ENCODE peak calls at places on chromosomes 4 and X, in seven cellular contexts. One of them, this sample, is unnamed. For H3K9me3, the result is how much of the 10 kb centered on the place peaks cover.

GRCh38 chr4:122873752-122874151 is 47.1 kb downstream of the FGF2 start:
- DNase-seq in testis: no peak
- DNase-seq in fibroblast of lung: peak
- DNase-seq in psoas muscle: no peak
- DNase-seq in heart left ventricle: no peak
- DNase-seq in tibial nerve: no peak
- DNase-seq in transverse colon: no peak
- DNase-seq in this sample: no peak

GRCh38 chr4:6607368-6608050 is 32.5 kb downstream of the MAN2B2 start:
- DNase-seq in transverse colon: no peak
- DNase-seq in tibial nerve: no peak
- DNase-seq in psoas muscle: no peak
- DNase-seq in heart left ventricle: no peak
- DNase-seq in testis: no peak
- DNase-seq in fibroblast of lung: no peak
- DNase-seq in this sample: no peak

GRCh38 chr4:16032871-16033505 is 50.8 kb downstream of the PROM1 start:
- DNase-seq in transverse colon: no peak
- DNase-seq in psoas muscle: no peak
- DNase-seq in fibroblast of lung: peak
- DNase-seq in testis: no peak
- DNase-seq in heart left ventricle: no peak
- DNase-seq in tibial nerve: no peak
- DNase-seq in this sample: no peak

GRCh38 chr4:144565558-144566195 is 80.3 kb upstream of the HHIP start:
- DNase-seq in testis: no peak
- DNase-seq in psoas muscle: no peak
- DNase-seq in tibial nerve: no peak
- DNase-seq in fibroblast of lung: peak
- DNase-seq in heart left ventricle: no peak
- DNase-seq in transverse colon: no peak
- DNase-seq in this sample: no peak

GRCh38 chrX:27438937-27439336 is 24.2 kb downstream of the PPP4R3C start:
- DNase-seq in psoas muscle: no peak
- DNase-seq in tibial nerve: no peak
- DNase-seq in testis: no peak
- DNase-seq in heart left ventricle: no peak
- DNase-seq in transverse colon: no peak
- DNase-seq in fibroblast of lung: no peak
- DNase-seq in this sample: no peak

GRCh38 chr4:55849724-55850123 is 3.7 kb upstream of the EXOC1 start:
- DNase-seq in fibroblast of lung: no peak
- DNase-seq in psoas muscle: no peak
- DNase-seq in heart left ventricle: no peak
- DNase-seq in transverse colon: no peak
- DNase-seq in tibial nerve: no peak
- DNase-seq in testis: no peak
- DNase-seq in this sample: no peak

GRCh38 chr4:113468165-113469022 is 293.1 kb downstream of the CAMK2D start:
- DNase-seq in tibial nerve: peak
- DNase-seq in fibroblast of lung: peak
- DNase-seq in testis: peak
- DNase-seq in transverse colon: peak
- DNase-seq in psoas muscle: peak
- DNase-seq in heart left ventricle: peak
- DNase-seq in this sample: peak

GRCh38 chr4:5783486-5783885 is 72.5 kb downstream of the EVC start:
- DNase-seq in heart left ventricle: no peak
- DNase-seq in transverse colon: no peak
- DNase-seq in fibroblast of lung: no peak
- DNase-seq in psoas muscle: no peak
- DNase-seq in tibial nerve: no peak
- DNase-seq in testis: no peak
- DNase-seq in this sample: no peak

GRCh38 chrX:11416600-11416999 is 123.4 kb downstream of the AMELX start:
- DNase-seq in testis: no peak
- DNase-seq in transverse colon: no peak
- DNase-seq in psoas muscle: no peak
- DNase-seq in heart left ventricle: no peak
- DNase-seq in fibroblast of lung: no peak
- DNase-seq in tibial nerve: no peak
- DNase-seq in this sample: no peak

GRCh38 chr4:52560844-52561280 is 98.2 kb downstream of the USP46 start:
- DNase-seq in tibial nerve: no peak
- DNase-seq in testis: no peak
- DNase-seq in fibroblast of lung: peak
- DNase-seq in psoas muscle: no peak
- DNase-seq in transverse colon: no peak
- DNase-seq in heart left ventricle: no peak
- DNase-seq in this sample: no peak

DNA sequence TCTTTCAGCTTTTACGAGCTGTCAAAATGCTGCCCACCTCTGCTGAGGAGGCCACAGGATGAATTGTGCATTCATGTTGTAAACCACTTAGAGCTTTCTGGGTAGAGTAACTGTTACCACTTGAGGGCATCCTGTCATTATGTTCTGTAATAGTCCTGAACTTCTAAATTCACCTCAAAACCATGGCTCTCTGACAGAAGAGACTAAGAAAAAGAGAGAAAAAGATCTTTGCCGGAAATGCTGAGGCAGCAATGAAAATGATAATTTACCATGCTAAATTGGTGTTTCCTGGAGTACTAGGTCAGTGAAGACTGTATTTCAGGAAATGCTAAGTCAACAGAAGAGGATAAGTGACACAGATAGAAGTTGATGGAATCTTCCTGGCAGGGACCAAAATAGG is 942.3 kb upstream of the SLIT2 start:
- DNase-seq in tibial nerve: no peak
- DNase-seq in heart left ventricle: no peak
- DNase-seq in psoas muscle: no peak
- DNase-seq in testis: no peak
- DNase-seq in transverse colon: no peak
- DNase-seq in fibroblast of lung: peak
- DNase-seq in this sample: no peak
- TF ChIP-seq CTCF in tibial nerve: no peak
- TF ChIP-seq CTCF in heart left ventricle: peak
- TF ChIP-seq CTCF in psoas muscle: no peak
- TF ChIP-seq CTCF in testis: no peak
- TF ChIP-seq CTCF in transverse colon: no peak
- TF ChIP-seq CTCF in fibroblast of lung: peak
- TF ChIP-seq CTCF in this sample: no peak

GRCh38 chrX:9370888-9371287 is 94.0 kb upstream of the TBL1X start:
- DNase-seq in heart left ventricle: no peak
- DNase-seq in psoas muscle: no peak
- DNase-seq in transverse colon: no peak
- DNase-seq in fibroblast of lung: peak
- DNase-seq in tibial nerve: no peak
- DNase-seq in testis: peak
- DNase-seq in this sample: no peak
- H3K9me3 ChIP-seq in heart left ventricle: under half
- H3K9me3 ChIP-seq in psoas muscle: under half
- H3K9me3 ChIP-seq in transverse colon: under half
- H3K9me3 ChIP-seq in fibroblast of lung: under half
- H3K9me3 ChIP-seq in tibial nerve: under half
- H3K9me3 ChIP-seq in testis: under half
- H3K9me3 ChIP-seq in this sample: under half

DNA sequence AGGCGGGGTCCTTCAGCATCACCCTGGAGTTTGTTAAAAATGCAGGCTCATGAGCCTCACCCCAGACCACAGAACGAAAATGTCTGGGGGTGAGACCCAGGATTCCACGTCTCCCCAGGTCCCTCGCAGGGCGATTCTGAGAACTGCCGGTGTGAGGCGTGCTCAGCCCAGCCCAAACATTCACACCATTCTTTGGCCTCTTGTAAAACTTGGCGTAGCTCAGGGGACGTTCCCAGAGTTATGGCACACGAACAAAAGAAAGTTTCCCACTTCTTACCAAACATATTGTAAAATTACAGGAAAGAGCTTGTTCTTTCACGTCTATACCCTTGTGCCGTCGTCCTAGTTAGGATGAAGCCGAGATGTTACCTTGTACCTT is 12.9 kb downstream of the CD99 start:
- DNase-seq in fibroblast of lung: peak
- DNase-seq in testis: peak
- DNase-seq in transverse colon: peak
- DNase-seq in psoas muscle: peak
- DNase-seq in tibial nerve: no peak
- DNase-seq in heart left ventricle: peak
- DNase-seq in this sample: no peak
- TF ChIP-seq CTCF in fibroblast of lung: no peak
- TF ChIP-seq CTCF in testis: no peak
- TF ChIP-seq CTCF in transverse colon: peak
- TF ChIP-seq CTCF in psoas muscle: peak
- TF ChIP-seq CTCF in tibial nerve: no peak
- TF ChIP-seq CTCF in heart left ventricle: peak
- TF ChIP-seq CTCF in this sample: no peak

DNA sequence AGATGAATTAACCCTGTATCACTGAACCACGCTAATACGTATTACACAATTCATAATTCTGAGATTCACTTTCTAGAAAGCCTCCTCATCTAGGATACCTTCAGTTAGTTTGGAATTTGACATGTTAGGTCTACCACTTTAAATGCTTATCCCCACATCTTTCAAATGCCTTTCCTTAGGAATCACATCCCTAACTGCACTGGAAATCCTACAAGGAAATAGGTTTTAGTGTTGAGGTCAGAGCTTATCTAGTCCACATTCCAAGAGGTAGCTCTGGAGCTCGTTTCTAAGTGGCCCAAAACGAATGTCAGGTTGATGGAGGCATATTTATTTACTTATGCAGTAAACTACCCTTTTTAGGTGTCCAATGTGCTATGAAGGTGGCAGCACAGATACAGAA is 18.0 kb downstream of the PDHA1 start:
- DNase-seq in transverse colon: no peak
- DNase-seq in fibroblast of lung: peak
- DNase-seq in testis: no peak
- DNase-seq in tibial nerve: no peak
- DNase-seq in heart left ventricle: no peak
- DNase-seq in psoas muscle: no peak
- DNase-seq in this sample: no peak
- H3K9me3 ChIP-seq in transverse colon: under half
- H3K9me3 ChIP-seq in fibroblast of lung: under half
- H3K9me3 ChIP-seq in testis: under half
- H3K9me3 ChIP-seq in tibial nerve: under half
- H3K9me3 ChIP-seq in heart left ventricle: under half
- H3K9me3 ChIP-seq in psoas muscle: under half
- H3K9me3 ChIP-seq in this sample: under half

DNA sequence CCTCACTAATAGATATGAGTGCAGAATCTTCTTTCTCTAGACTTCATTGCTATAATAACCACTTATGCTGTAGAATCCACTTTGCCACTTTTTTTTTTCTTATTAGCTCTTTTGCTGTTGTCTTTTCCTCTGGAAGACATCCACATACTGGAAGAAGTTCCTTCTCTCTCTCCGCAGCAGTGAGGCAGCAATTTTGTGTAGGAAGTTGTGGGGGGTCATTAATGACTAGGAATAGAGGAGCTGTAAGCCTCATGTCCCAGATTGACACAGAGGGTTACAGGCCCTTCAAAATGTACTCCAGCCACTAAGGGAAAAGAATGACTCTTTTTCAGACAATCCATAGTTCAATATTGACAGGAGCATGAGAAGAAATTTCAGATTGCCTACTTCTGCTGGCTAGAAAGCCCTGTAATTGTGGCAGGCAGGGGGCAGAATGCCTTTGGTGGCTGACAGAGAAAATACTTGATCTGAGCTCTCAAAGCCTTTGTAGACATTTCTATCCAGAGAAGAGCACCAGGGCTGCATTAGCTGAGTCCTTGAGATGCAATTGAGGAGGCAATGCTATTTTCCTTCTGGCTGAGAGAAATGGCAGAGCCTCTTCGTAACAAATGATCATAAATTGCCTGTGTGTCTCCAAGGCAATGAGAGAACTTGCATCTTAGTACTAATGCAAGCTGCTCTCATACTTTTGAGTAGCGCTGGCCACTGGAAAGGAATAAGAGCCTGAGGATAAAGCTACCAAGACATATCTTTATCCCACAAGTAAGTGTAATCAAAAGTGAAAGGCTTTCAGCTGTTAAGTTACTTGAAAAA is 856.3 kb downstream of the STIM2 start:
- DNase-seq in fibroblast of lung: no peak
- DNase-seq in testis: no peak
- DNase-seq in psoas muscle: no peak
- DNase-seq in tibial nerve: no peak
- DNase-seq in transverse colon: no peak
- DNase-seq in heart left ventricle: no peak
- DNase-seq in this sample: no peak
- TF ChIP-seq CTCF in fibroblast of lung: no peak
- TF ChIP-seq CTCF in testis: no peak
- TF ChIP-seq CTCF in psoas muscle: no peak
- TF ChIP-seq CTCF in tibial nerve: no peak
- TF ChIP-seq CTCF in transverse colon: no peak
- TF ChIP-seq CTCF in heart left ventricle: no peak
- TF ChIP-seq CTCF in this sample: no peak

GRCh38 chrX:485368-485767 is 98.7 kb upstream of the PPP2R3B start:
- DNase-seq in heart left ventricle: no peak
- DNase-seq in fibroblast of lung: no peak
- DNase-seq in transverse colon: no peak
- DNase-seq in testis: no peak
- DNase-seq in psoas muscle: no peak
- DNase-seq in tibial nerve: no peak
- DNase-seq in this sample: no peak
- H3K9me3 ChIP-seq in heart left ventricle: under half
- H3K9me3 ChIP-seq in fibroblast of lung: under half
- H3K9me3 ChIP-seq in transverse colon: under half
- H3K9me3 ChIP-seq in testis: under half
- H3K9me3 ChIP-seq in psoas muscle: under half
- H3K9me3 ChIP-seq in tibial nerve: under half
- H3K9me3 ChIP-seq in this sample: under half

This sample was measured in body of pancreas.